ENCODE peak calls at places on chromosomes 16 and 17, in five cellular contexts. One of them, this sample, is unnamed.

GRCh38 chr17:77115510-77115909 is 25.3 kb upstream of the SEC14L1 start:
- DNase-seq in lower leg skin: no peak
- DNase-seq in A549: no peak
- DNase-seq in right lobe of liver: no peak
- DNase-seq in uterus: no peak
- DNase-seq in this sample: no peak

GRCh38 chr16:46757339-46758050 is 9.4 kb upstream of the MYLK3 start:
- DNase-seq in lower leg skin: no peak
- DNase-seq in right lobe of liver: no peak
- DNase-seq in uterus: no peak
- DNase-seq in A549: no peak
- DNase-seq in this sample: no peak

GRCh38 chr16:67339453-67339852 is 12.8 kb downstream of the LRRC36 start:
- DNase-seq in A549: no peak
- DNase-seq in lower leg skin: no peak
- DNase-seq in right lobe of liver: no peak
- DNase-seq in uterus: no peak
- DNase-seq in this sample: no peak

GRCh38 chr16:54434859-54435258 is 148.3 kb upstream of the IRX3 start:
- DNase-seq in A549: no peak
- DNase-seq in lower leg skin: no peak
- DNase-seq in right lobe of liver: no peak
- DNase-seq in uterus: no peak
- DNase-seq in this sample: no peak

GRCh38 chr16:582218-582613 is 7.7 kb upstream of the RAB40C start:
- DNase-seq in right lobe of liver: no peak
- DNase-seq in A549: no peak
- DNase-seq in lower leg skin: no peak
- DNase-seq in uterus: no peak
- DNase-seq in this sample: no peak

GRCh38 chr16:51095890-51096626 is 55.0 kb downstream of the SALL1 start:
- DNase-seq in right lobe of liver: peak
- DNase-seq in uterus: no peak
- DNase-seq in lower leg skin: no peak
- DNase-seq in A549: no peak
- DNase-seq in this sample: no peak

GRCh38 chr17:73371285-73371684 is 59.5 kb upstream of the CDC42EP4 start:
- DNase-seq in uterus: no peak
- DNase-seq in right lobe of liver: no peak
- DNase-seq in A549: peak
- DNase-seq in lower leg skin: no peak
- DNase-seq in this sample: no peak

GRCh38 chr16:180101-180920 is at the start of gene HBQ1:
- DNase-seq in uterus: no peak
- DNase-seq in A549: peak
- DNase-seq in right lobe of liver: no peak
- DNase-seq in lower leg skin: no peak
- DNase-seq in this sample: no peak

GRCh38 chr17:37405955-37406634 is 541 bp downstream of the ACACA start:
- DNase-seq in lower leg skin: no peak
- DNase-seq in uterus: no peak
- DNase-seq in A549: no peak
- DNase-seq in right lobe of liver: no peak
- DNase-seq in this sample: no peak

GRCh38 chr16:2470603-2471015 is 488 bp upstream of the NTN3 start:
- DNase-seq in A549: no peak
- DNase-seq in right lobe of liver: no peak
- DNase-seq in uterus: no peak
- DNase-seq in lower leg skin: no peak
- DNase-seq in this sample: no peak

GRCh38 chr16:27328937-27329336 is 15.2 kb downstream of the IL4R start:
- DNase-seq in lower leg skin: no peak
- DNase-seq in right lobe of liver: peak
- DNase-seq in uterus: no peak
- DNase-seq in A549: no peak
- DNase-seq in this sample: no peak

GRCh38 chr17:76404976-76405563 is 20.7 kb downstream of the SPHK1 start:
- DNase-seq in right lobe of liver: no peak
- DNase-seq in lower leg skin: no peak
- DNase-seq in A549: no peak
- DNase-seq in uterus: no peak
- DNase-seq in this sample: peak

GRCh38 chr16:86891121-86891520 is 312.8 kb downstream of the FOXL1 start:
- DNase-seq in uterus: no peak
- DNase-seq in lower leg skin: no peak
- DNase-seq in right lobe of liver: no peak
- DNase-seq in A549: no peak
- DNase-seq in this sample: no peak
- TF ChIP-seq POLR2A in uterus: no peak
- TF ChIP-seq POLR2A in lower leg skin: no peak
- TF ChIP-seq POLR2A in right lobe of liver: no peak
- TF ChIP-seq POLR2A in A549: no peak
- TF ChIP-seq POLR2A in this sample: no peak

GRCh38 chr17:743139-743538 is 8.9 kb downstream of the GEMIN4 start:
- DNase-seq in right lobe of liver: no peak
- DNase-seq in uterus: no peak
- DNase-seq in A549: no peak
- DNase-seq in lower leg skin: no peak
- DNase-seq in this sample: no peak
- TF ChIP-seq POLR2A in right lobe of liver: no peak
- TF ChIP-seq POLR2A in uterus: no peak
- TF ChIP-seq POLR2A in A549: no peak
- TF ChIP-seq POLR2A in lower leg skin: no peak
- TF ChIP-seq POLR2A in this sample: no peak

DNA sequence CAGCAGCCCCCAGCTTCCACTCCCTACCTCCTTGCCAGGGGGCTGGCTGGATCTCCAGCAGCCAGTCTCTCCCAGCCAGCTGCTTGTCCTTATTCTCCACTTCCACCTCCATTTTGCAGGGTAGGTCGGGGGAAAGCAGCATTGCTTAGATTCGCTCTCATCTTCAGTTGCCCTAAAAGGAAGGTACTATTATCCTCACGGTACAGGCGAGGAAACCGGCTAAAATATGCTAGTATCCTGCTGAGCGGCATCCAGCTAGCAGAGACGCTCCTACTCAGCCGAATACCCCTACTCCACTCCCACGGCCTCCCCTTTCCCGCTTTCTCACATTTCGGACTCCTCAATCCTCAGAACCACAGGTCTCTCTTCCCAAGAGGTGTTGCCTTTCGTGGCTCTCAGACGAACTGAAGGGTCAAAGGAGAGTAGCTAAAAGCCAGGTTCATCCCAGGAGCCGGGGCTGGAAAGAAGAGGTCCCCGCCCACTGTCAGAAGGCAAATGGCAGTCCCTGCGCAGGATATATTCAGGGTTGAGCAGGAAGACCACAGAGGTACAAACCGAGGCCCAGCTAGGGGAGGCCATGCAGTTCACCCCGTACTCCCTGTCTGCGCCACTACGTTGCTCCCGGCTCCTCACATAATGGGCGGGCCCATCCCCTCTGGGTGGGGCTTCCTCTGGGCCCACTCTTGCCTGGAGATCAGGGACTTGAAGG is 1.6 kb upstream of the RAB11FIP4 start:
- DNase-seq in uterus: no peak
- DNase-seq in A549: no peak
- DNase-seq in lower leg skin: peak
- DNase-seq in right lobe of liver: no peak
- DNase-seq in this sample: no peak
- TF ChIP-seq POLR2A in uterus: no peak
- TF ChIP-seq POLR2A in A549: no peak
- TF ChIP-seq POLR2A in lower leg skin: no peak
- TF ChIP-seq POLR2A in right lobe of liver: no peak
- TF ChIP-seq POLR2A in this sample: no peak

GRCh38 chr16:57620316-57621231 is 7.9 kb upstream of the ADGRG1 start:
- DNase-seq in lower leg skin: peak
- DNase-seq in uterus: peak
- DNase-seq in right lobe of liver: no peak
- DNase-seq in A549: no peak
- DNase-seq in this sample: peak

GRCh38 chr16:57621521-57622268 is 6.7 kb upstream of the ADGRG1 start:
- DNase-seq in uterus: peak
- DNase-seq in right lobe of liver: no peak
- DNase-seq in lower leg skin: no peak
- DNase-seq in A549: no peak
- DNase-seq in this sample: peak

GRCh38 chr16:57619133-57619605 is 9.3 kb upstream of the ADGRG1 start:
- DNase-seq in A549: no peak
- DNase-seq in right lobe of liver: no peak
- DNase-seq in lower leg skin: no peak
- DNase-seq in uterus: no peak
- DNase-seq in this sample: peak

GRCh38 chr16:57618306-57619132 is 9.9 kb upstream of the ADGRG1 start:
- DNase-seq in uterus: no peak
- DNase-seq in right lobe of liver: peak
- DNase-seq in A549: no peak
- DNase-seq in lower leg skin: no peak
- DNase-seq in this sample: no peak

GRCh38 chr16:57619606-57620315 is 8.7 kb upstream of the ADGRG1 start:
- DNase-seq in lower leg skin: no peak
- DNase-seq in A549: no peak
- DNase-seq in right lobe of liver: no peak
- DNase-seq in uterus: peak
- DNase-seq in this sample: peak
- TF ChIP-seq POLR2A in lower leg skin: no peak
- TF ChIP-seq POLR2A in A549: no peak
- TF ChIP-seq POLR2A in right lobe of liver: no peak
- TF ChIP-seq POLR2A in uterus: no peak
- TF ChIP-seq POLR2A in this sample: no peak

DNA sequence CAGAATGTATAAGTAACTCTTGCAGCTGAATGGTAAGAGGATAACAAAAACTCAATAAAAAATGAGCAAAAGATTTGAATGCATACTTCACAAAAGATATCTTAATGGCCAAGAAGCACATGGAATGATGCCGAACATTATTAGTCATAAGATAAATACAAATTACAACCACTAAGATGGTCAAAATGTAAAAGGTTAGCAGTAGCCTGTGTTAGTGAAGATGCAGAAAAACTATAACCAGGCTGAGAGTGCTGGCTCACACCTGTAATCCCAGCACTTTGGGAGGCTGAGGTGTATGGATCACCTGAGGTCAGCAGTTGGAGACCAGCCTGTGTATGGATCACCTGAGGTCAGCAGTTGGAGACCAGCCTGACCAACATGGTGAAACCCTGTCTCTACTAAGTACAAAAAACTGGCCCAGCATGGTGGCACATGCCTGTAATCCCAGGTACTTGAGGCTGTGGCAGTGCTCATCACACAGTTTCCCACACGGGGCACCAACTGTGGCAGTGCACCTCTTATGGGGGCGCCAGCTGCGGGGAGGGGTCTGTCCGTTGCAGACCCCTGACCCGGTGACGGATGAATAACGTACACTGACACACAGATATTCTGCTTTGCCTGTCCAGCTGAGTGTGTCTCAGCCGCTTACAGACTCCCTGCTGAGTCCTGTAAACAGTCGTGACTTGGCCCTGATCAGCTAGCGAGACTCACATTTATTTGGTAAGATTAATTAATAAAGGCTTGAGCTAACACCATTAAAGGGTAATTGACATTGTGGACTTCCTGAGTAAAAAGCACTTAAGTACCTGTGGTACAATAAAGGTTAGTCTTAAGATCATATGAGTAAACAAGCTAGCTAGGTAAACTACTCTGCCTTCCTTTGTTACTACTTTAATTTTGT is 45.7 kb upstream of the FAM20A start:
- DNase-seq in lower leg skin: no peak
- DNase-seq in uterus: no peak
- DNase-seq in right lobe of liver: no peak
- DNase-seq in A549: no peak
- DNase-seq in this sample: no peak
- TF ChIP-seq POLR2A in lower leg skin: no peak
- TF ChIP-seq POLR2A in uterus: no peak
- TF ChIP-seq POLR2A in right lobe of liver: no peak
- TF ChIP-seq POLR2A in A549: no peak
- TF ChIP-seq POLR2A in this sample: no peak

DNA sequence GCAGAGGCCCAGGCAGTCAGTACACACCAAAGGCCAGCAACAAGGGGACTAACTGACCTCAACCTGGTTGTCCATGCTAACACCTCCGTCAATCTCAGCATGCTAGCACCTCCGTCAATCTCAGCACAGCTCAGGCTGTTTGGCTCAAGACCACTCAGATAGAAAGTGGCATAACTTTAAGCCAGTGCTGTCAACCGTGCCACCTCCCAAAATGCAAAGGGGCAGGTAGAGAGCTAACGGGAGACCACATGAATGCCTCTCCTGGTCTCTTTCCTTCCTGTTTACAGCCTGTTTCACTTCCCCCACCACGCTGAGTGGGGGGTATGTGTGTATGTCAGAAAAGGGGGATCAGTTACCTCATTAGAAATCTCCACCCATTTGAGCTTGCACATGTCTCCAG is 3.3 kb downstream of the UBTF start:
- DNase-seq in right lobe of liver: no peak
- DNase-seq in uterus: no peak
- DNase-seq in A549: no peak
- DNase-seq in lower leg skin: no peak
- DNase-seq in this sample: no peak
- TF ChIP-seq POLR2A in right lobe of liver: no peak
- TF ChIP-seq POLR2A in uterus: no peak
- TF ChIP-seq POLR2A in A549: no peak
- TF ChIP-seq POLR2A in lower leg skin: no peak
- TF ChIP-seq POLR2A in this sample: no peak

GRCh38 chr17:17749025-17749772 is 67.9 kb downstream of the RAI1 start:
- DNase-seq in uterus: no peak
- DNase-seq in right lobe of liver: no peak
- DNase-seq in A549: no peak
- DNase-seq in lower leg skin: no peak
- DNase-seq in this sample: no peak
- TF ChIP-seq POLR2A in uterus: no peak
- TF ChIP-seq POLR2A in right lobe of liver: no peak
- TF ChIP-seq POLR2A in A549: no peak
- TF ChIP-seq POLR2A in lower leg skin: no peak
- TF ChIP-seq POLR2A in this sample: peak

GRCh38 chr17:44220211-44221071 is 966 bp upstream of the UBTF start:
- DNase-seq in lower leg skin: no peak
- DNase-seq in right lobe of liver: peak
- DNase-seq in uterus: no peak
- DNase-seq in A549: no peak
- DNase-seq in this sample: peak
- TF ChIP-seq POLR2A in lower leg skin: no peak
- TF ChIP-seq POLR2A in right lobe of liver: no peak
- TF ChIP-seq POLR2A in uterus: no peak
- TF ChIP-seq POLR2A in A549: peak
- TF ChIP-seq POLR2A in this sample: peak

DNA sequence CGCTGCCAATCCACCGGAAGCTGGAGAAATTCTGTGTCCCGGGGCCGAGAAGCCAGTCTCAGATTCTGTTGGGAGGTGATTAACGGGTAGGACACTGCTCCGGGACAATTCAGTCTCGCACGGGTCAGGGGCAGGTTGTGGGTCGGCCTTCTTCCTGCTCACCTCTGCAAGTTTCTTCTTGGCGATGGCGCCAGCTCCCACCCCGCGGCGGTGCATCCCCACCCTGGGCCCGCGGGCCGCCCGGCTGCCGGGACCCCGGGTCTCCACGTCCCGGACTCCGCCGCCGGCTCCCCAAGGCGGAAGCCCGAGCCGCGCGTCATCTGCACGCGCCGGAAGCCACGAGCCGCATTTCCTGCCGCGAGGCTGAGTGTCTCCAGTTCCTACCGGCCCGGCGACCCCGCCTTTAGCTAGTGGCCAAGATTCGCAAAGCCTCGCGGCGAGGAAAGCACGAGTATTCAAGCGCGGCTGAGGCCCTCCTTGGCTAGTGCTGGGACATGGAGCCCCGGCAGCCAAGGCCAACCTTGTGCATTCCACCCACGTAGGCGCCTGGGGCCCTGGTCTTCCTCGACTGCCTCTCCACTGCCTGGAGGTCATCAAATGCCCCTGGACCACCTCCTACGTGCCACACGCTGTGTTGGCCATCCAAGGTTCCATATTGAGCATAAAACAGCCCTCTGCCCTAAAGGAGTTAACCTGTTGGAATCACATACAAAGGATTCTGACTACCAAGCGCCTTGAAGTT is at the start of gene SNF8:
- DNase-seq in uterus: peak
- DNase-seq in A549: peak
- DNase-seq in lower leg skin: peak
- DNase-seq in right lobe of liver: peak
- DNase-seq in this sample: peak
- TF ChIP-seq POLR2A in uterus: peak
- TF ChIP-seq POLR2A in A549: peak
- TF ChIP-seq POLR2A in lower leg skin: no peak
- TF ChIP-seq POLR2A in right lobe of liver: peak
- TF ChIP-seq POLR2A in this sample: peak